ENCODE peak calls at places on chromosomes 1 and 21, in six cellular contexts. D, N, W, V, A and O are unnamed samples.

GRCh38 chr1:43367026-43367903 is 546 bp downstream of the ELOVL1 start:
- DNase-seq in D (peak), N (peak), W (peak), V (no peak), A (no peak), O (peak)

GRCh38 chr1:15696956-15697521 is 12.9 kb downstream of the PLEKHM2 start:
- DNase-seq in D (no peak), N (no peak), W (no peak), V (no peak), A (no peak), O (no peak)

GRCh38 chr1:167450843-167451242 is 67.5 kb downstream of the CD247 start:
- DNase-seq in D (no peak), N (no peak), W (no peak), V (no peak), A (no peak), O (no peak)

GRCh38 chr1:208496467-208497371 is 252.5 kb upstream of the PLXNA2 start:
- DNase-seq in D (no peak), N (no peak), W (peak), V (no peak), A (no peak), O (no peak)

GRCh38 chr1:235127203-235127602 is 1.4 kb downstream of the TOMM20 start:
- DNase-seq in D (no peak), N (no peak), W (no peak), V (no peak), A (no peak), O (no peak)

GRCh38 chr1:31699341-31699891 is 4.4 kb downstream of the COL16A1 start:
- DNase-seq in D (no peak), N (no peak), W (no peak), V (no peak), A (no peak), O (no peak)

GRCh38 chr1:2202843-2203601 is 8.4 kb upstream of the FAAP20 start:
- DNase-seq in D (peak), N (no peak), W (no peak), V (no peak), A (no peak), O (no peak)

GRCh38 chr21:40169971-40170370 is 302.7 kb downstream of the PCP4 start:
- DNase-seq in D (no peak), N (no peak), W (no peak), V (no peak), A (no peak), O (no peak)

GRCh38 chr1:94980049-94980908 is 53.4 kb upstream of the CNN3 start:
- DNase-seq in D (no peak), N (no peak), W (no peak), V (peak), A (no peak), O (no peak)

GRCh38 chr1:85654066-85654782 is 54.0 kb downstream of the ZNHIT6 start:
- DNase-seq in D (no peak), N (no peak), W (peak), V (peak), A (no peak), O (no peak)

GRCh38 chr1:2382621-2383361 is 8.6 kb downstream of the MORN1 start:
- DNase-seq in D (no peak), N (no peak), W (peak), V (peak), A (no peak), O (peak)

GRCh38 chr1:144101397-144102050 is 129.7 kb upstream of the FAM72C start:
- DNase-seq in D (peak), N (peak), W (peak), V (no peak), A (no peak), O (no peak)

GRCh38 chr1:245247791-245248789 is 93.3 kb downstream of the KIF26B start:
- DNase-seq in D (no peak), N (no peak), W (no peak), V (no peak), A (no peak), O (no peak)

GRCh38 chr1:26293911-26294463 is 12.4 kb downstream of the UBXN11 start:
- DNase-seq in D (no peak), N (no peak), W (no peak), V (no peak), A (no peak), O (no peak)

GRCh38 chr1:42321731-42322130 is 13.3 kb downstream of the FOXJ3 start:
- DNase-seq in D (no peak), N (no peak), W (no peak), V (no peak), A (no peak), O (no peak)

GRCh38 chr1:119870917-119871486 is 25.3 kb downstream of the ADAM30 start:
- DNase-seq in D (peak), N (peak), W (peak), V (peak), A (peak), O (peak)

GRCh38 chr1:13830616-13831280 is 130.8 kb downstream of the PRDM2 start:
- DNase-seq in D (no peak), N (no peak), W (no peak), V (peak), A (no peak), O (no peak)

GRCh38 chr21:38768385-38769071 is 37.2 kb upstream of the ETS2 start:
- DNase-seq in D (no peak), N (no peak), W (peak), V (peak), A (peak), O (no peak)

GRCh38 chr1:167756760-167757405 is 35.1 kb downstream of the MPZL1 start:
- DNase-seq in D (peak), N (no peak), W (no peak), V (peak), A (no peak), O (no peak)

GRCh38 chr1:150619576-150620509 is 9.6 kb downstream of the ENSA start:
- DNase-seq in D (peak), N (peak), W (peak), V (peak), A (no peak), O (no peak)

GRCh38 chr1:210144736-210145135 is 87.9 kb upstream of the SERTAD4 start:
- DNase-seq in D (no peak), N (no peak), W (peak), V (no peak), A (no peak), O (no peak)

DNA sequence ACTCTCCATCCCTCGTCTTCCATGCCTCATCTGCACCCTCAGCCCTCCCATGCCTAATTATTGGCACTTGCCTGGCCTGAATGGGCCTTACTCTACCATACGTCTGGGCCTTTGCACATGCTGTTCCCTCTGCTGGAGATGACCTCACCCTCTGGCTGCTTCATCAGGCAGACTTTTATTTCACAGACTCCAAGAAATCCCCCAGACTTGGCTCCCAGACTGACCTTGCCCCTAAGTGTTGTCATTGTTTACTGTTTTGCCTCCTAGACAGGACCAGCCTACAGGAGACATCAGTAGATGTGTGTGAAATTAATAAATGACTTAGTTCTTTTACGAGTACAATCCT is 5.2 kb upstream of the AHDC1 start:
- DNase-seq in D (no peak), N (peak), W (no peak), V (no peak), A (no peak), O (no peak)
- H3K4me3 ChIP-seq in D (no peak), N (no peak), W (no peak), V (no peak), A (no peak), O (no peak)

GRCh38 chr1:184409011-184409410 is 22.2 kb downstream of the C1orf21 start:
- DNase-seq in D (no peak), N (no peak), W (no peak), V (no peak), A (no peak), O (no peak)
- H3K4me3 ChIP-seq in D (no peak), N (no peak), W (no peak), V (no peak), A (no peak), O (no peak)

DNA sequence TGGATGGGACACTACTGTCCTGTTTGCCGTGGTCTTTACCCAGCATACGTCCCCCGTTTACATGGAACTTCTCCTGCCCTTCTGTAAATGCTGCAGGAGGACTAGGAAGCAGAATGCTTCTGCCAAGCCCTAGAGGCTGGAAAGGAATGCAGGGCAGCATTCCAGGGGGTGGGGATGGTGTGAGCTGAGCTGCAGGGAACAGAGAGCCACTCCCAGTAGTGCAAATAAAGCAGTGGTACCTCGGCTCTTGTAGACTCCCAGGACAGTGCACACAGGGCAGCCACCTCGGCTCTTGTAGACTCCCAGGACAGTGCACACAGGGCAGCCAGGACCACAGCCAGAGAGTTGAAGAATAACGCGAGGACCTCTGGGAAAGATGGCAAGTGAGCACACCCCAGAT is 35.4 kb downstream of the PTPRU start:
- DNase-seq in D (peak), N (no peak), W (peak), V (peak), A (no peak), O (peak)
- H3K4me3 ChIP-seq in D (no peak), N (no peak), W (no peak), V (no peak), A (peak), O (no peak)

GRCh38 chr1:203289281-203289981 is 15.9 kb upstream of the BTG2 start:
- DNase-seq in D (no peak), N (no peak), W (peak), V (no peak), A (no peak), O (no peak)
- H3K4me3 ChIP-seq in D (no peak), N (no peak), W (no peak), V (no peak), A (no peak), O (no peak)

GRCh38 chr1:159941867-159942560 is 3.4 kb downstream of the IGSF9 start:
- DNase-seq in D (no peak), N (no peak), W (no peak), V (no peak), A (no peak), O (no peak)
- H3K4me3 ChIP-seq in D (no peak), N (no peak), W (peak), V (no peak), A (no peak), O (no peak)

DNA sequence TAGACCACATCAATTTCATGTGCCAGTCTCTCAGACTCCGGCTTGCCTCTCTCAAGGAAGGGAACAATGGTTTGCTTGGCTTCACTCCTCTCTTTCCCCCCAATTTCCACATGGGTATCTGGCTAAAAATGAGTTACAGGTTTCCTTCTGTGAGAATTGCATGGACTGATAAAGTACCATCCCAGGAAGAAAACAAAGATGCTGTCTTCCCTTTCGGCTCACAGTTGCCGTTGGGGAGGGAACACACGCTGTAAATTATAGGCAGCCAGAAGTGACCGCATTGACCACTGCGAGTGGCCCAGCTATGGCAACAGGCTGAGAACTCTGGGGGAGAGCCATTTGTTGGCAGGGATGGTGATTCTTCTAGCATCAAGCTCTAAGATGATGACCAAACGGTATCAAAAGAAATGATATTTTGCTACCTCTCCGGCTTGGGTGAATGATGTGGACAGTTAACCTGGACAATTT is 2.8 kb downstream of the RUNX1 start:
- DNase-seq in D (no peak), N (no peak), W (no peak), V (no peak), A (no peak), O (no peak)
- H3K4me3 ChIP-seq in D (no peak), N (no peak), W (no peak), V (no peak), A (no peak), O (no peak)

GRCh38 chr21:44912158-44912473 is 8.6 kb downstream of the ITGB2 start:
- DNase-seq in D (no peak), N (no peak), W (no peak), V (no peak), A (no peak), O (no peak)
- H3K4me3 ChIP-seq in D (no peak), N (no peak), W (no peak), V (no peak), A (no peak), O (no peak)

GRCh38 chr21:14874379-14874778 is 190.4 kb downstream of the NRIP1 start:
- DNase-seq in D (no peak), N (no peak), W (peak), V (no peak), A (no peak), O (no peak)

GRCh38 chr21:14875186-14875585 is 189.6 kb downstream of the NRIP1 start:
- DNase-seq in D (no peak), N (no peak), W (no peak), V (no peak), A (no peak), O (no peak)

GRCh38 chr21:14870841-14871126 is 194.0 kb downstream of the NRIP1 start:
- DNase-seq in D (no peak), N (no peak), W (no peak), V (no peak), A (no peak), O (no peak)

GRCh38 chr21:14869984-14870840 is 194.6 kb downstream of the NRIP1 start:
- DNase-seq in D (no peak), N (no peak), W (peak), V (no peak), A (no peak), O (no peak)

DNA sequence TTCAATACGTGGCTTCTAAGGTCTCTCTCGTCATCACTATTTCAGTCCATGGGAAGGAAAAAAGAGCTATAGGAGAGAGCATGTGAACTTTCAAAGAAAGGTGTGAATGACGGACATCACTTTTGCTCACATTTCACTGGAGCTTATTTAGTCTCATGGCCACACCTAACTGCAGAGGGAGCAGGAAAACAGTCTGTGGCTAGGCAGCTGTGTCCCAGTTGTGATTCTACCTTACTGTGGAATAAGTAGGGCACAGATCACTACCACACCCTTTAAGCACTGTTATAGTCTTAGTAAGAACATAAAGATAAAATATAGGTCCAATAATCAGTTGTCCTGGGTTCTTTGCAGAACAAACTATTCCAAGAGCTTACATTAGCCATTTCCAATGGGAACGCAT is 192.9 kb downstream of the NRIP1 start:
- DNase-seq in D (no peak), N (no peak), W (no peak), V (no peak), A (no peak), O (no peak)
- H3K4me3 ChIP-seq in D (no peak), N (no peak), W (no peak), V (no peak), A (no peak), O (no peak)

GRCh38 chr1:103106426-103107321 is 1.6 kb downstream of the COL11A1 start:
- DNase-seq in D (no peak), N (peak), W (peak), V (peak), A (no peak), O (peak)
- H3K4me3 ChIP-seq in D (peak), N (peak), W (peak), V (peak), A (peak), O (peak)

DNA sequence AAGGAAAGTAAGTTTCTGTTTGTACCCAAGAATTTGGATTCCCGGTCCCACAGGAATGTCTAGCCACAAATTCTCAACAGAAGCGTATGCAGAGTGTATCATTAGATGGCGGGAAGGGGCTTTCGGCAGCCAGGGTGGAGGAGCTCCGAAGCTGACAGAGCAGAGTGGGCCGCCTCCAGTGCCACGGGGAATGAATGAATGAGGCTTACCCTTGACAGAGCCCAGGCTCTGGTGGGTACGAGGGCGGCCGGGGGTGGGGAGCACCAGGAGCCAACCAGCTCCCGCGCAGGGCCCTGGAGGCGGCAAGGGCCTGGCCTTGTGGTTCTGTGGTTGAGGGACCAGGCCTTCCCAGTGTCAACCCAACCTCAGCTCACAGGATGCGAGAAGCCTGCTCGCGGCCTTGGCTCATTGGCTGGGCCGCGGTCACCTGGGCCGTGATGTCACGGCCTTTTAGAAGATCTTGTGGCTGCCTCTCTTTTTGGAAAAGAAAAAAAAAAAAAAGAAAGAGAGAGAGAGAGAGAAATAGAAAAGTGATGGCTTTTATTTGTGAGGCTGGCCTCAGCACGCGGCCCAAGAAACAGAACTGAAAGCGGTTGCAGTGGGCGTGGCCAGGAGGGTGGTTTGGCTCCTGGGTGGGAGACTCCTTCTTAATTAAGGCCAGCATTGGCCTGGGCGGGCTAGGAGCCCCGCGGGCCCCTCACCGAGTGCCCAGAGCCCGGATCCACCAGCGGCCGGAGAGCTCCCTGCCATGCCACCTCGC is 34.9 kb upstream of the RUNX3 start:
- DNase-seq in D (no peak), N (no peak), W (no peak), V (no peak), A (no peak), O (no peak)
- H3K4me3 ChIP-seq in D (no peak), N (no peak), W (no peak), V (no peak), A (no peak), O (no peak)